ENCODE peak calls at places on chromosomes 7 and 10, in nine cellular contexts. One of them, this sample, is unnamed.

GRCh38 chr10:110512461-110513187 is 14.9 kb downstream of the DUSP5 start:
- DNase-seq in brain microvascular endothelial cell: peak
- DNase-seq in ascending aorta: no peak
- DNase-seq in glutamatergic neuron: no peak
- DNase-seq in gastrocnemius medialis: no peak
- DNase-seq in astrocyte of the spinal cord: peak
- DNase-seq in foreskin keratinocyte: peak
- DNase-seq in AG04450: peak
- DNase-seq in WTC11: no peak
- DNase-seq in this sample: no peak

GRCh38 chr7:46494026-46494425 is 573.0 kb upstream of the IGFBP3 start:
- DNase-seq in brain microvascular endothelial cell: peak
- DNase-seq in ascending aorta: no peak
- DNase-seq in glutamatergic neuron: no peak
- DNase-seq in gastrocnemius medialis: no peak
- DNase-seq in astrocyte of the spinal cord: peak
- DNase-seq in foreskin keratinocyte: peak
- DNase-seq in AG04450: peak
- DNase-seq in WTC11: no peak
- DNase-seq in this sample: no peak

GRCh38 chr7:2691223-2691818 is 3.3 kb downstream of the AMZ1 start:
- DNase-seq in brain microvascular endothelial cell: no peak
- DNase-seq in ascending aorta: no peak
- DNase-seq in glutamatergic neuron: no peak
- DNase-seq in gastrocnemius medialis: no peak
- DNase-seq in astrocyte of the spinal cord: no peak
- DNase-seq in foreskin keratinocyte: no peak
- DNase-seq in AG04450: no peak
- DNase-seq in WTC11: no peak
- DNase-seq in this sample: no peak

GRCh38 chr7:17913250-17913649 is 27.0 kb downstream of the SNX13 start:
- DNase-seq in brain microvascular endothelial cell: no peak
- DNase-seq in ascending aorta: no peak
- DNase-seq in glutamatergic neuron: no peak
- DNase-seq in gastrocnemius medialis: no peak
- DNase-seq in astrocyte of the spinal cord: no peak
- DNase-seq in foreskin keratinocyte: no peak
- DNase-seq in AG04450: no peak
- DNase-seq in WTC11: no peak
- DNase-seq in this sample: no peak

GRCh38 chr10:60139798-60140566 is 233.6 kb upstream of the CCDC6 start:
- DNase-seq in brain microvascular endothelial cell: peak
- DNase-seq in ascending aorta: no peak
- DNase-seq in glutamatergic neuron: no peak
- DNase-seq in gastrocnemius medialis: peak
- DNase-seq in astrocyte of the spinal cord: peak
- DNase-seq in foreskin keratinocyte: peak
- DNase-seq in AG04450: peak
- DNase-seq in WTC11: no peak
- DNase-seq in this sample: no peak

GRCh38 chr10:101079874-101080273 is 18.1 kb downstream of the KAZALD1 start:
- DNase-seq in brain microvascular endothelial cell: no peak
- DNase-seq in ascending aorta: no peak
- DNase-seq in glutamatergic neuron: no peak
- DNase-seq in gastrocnemius medialis: no peak
- DNase-seq in astrocyte of the spinal cord: no peak
- DNase-seq in foreskin keratinocyte: no peak
- DNase-seq in AG04450: no peak
- DNase-seq in WTC11: no peak
- DNase-seq in this sample: no peak

GRCh38 chr7:76108540-76109233 is 60.8 kb downstream of the MDH2 start:
- DNase-seq in brain microvascular endothelial cell: peak
- DNase-seq in ascending aorta: no peak
- DNase-seq in glutamatergic neuron: no peak
- DNase-seq in gastrocnemius medialis: peak
- DNase-seq in astrocyte of the spinal cord: peak
- DNase-seq in foreskin keratinocyte: no peak
- DNase-seq in AG04450: no peak
- DNase-seq in WTC11: no peak
- DNase-seq in this sample: no peak

GRCh38 chr7:102912742-102913141 is at the start of gene LRRC17:
- DNase-seq in brain microvascular endothelial cell: peak
- DNase-seq in ascending aorta: no peak
- DNase-seq in glutamatergic neuron: no peak
- DNase-seq in gastrocnemius medialis: no peak
- DNase-seq in astrocyte of the spinal cord: peak
- DNase-seq in foreskin keratinocyte: no peak
- DNase-seq in AG04450: peak
- DNase-seq in WTC11: no peak
- DNase-seq in this sample: peak

GRCh38 chr7:50369408-50370026 is 65.0 kb downstream of the IKZF1 start:
- DNase-seq in brain microvascular endothelial cell: no peak
- DNase-seq in ascending aorta: no peak
- DNase-seq in glutamatergic neuron: no peak
- DNase-seq in gastrocnemius medialis: no peak
- DNase-seq in astrocyte of the spinal cord: no peak
- DNase-seq in foreskin keratinocyte: no peak
- DNase-seq in AG04450: no peak
- DNase-seq in WTC11: no peak
- DNase-seq in this sample: no peak

GRCh38 chr7:109579876-109580275 is 1010.2 kb downstream of the DNAJB9 start:
- DNase-seq in brain microvascular endothelial cell: no peak
- DNase-seq in ascending aorta: no peak
- DNase-seq in glutamatergic neuron: no peak
- DNase-seq in gastrocnemius medialis: no peak
- DNase-seq in astrocyte of the spinal cord: no peak
- DNase-seq in foreskin keratinocyte: no peak
- DNase-seq in AG04450: no peak
- DNase-seq in WTC11: no peak
- DNase-seq in this sample: no peak

GRCh38 chr10:3719024-3719843 is 65.8 kb downstream of the KLF6 start:
- DNase-seq in brain microvascular endothelial cell: no peak
- DNase-seq in ascending aorta: no peak
- DNase-seq in glutamatergic neuron: no peak
- DNase-seq in gastrocnemius medialis: peak
- DNase-seq in astrocyte of the spinal cord: no peak
- DNase-seq in foreskin keratinocyte: peak
- DNase-seq in AG04450: no peak
- DNase-seq in WTC11: no peak
- DNase-seq in this sample: no peak

GRCh38 chr7:49112222-49112621 is 187.9 kb downstream of the CDC14C start:
- DNase-seq in brain microvascular endothelial cell: no peak
- DNase-seq in ascending aorta: no peak
- DNase-seq in glutamatergic neuron: no peak
- DNase-seq in gastrocnemius medialis: no peak
- DNase-seq in astrocyte of the spinal cord: no peak
- DNase-seq in foreskin keratinocyte: no peak
- DNase-seq in AG04450: no peak
- DNase-seq in WTC11: no peak
- DNase-seq in this sample: no peak

GRCh38 chr7:151434549-151434948 is 5.4 kb downstream of the CRYGN start:
- DNase-seq in brain microvascular endothelial cell: no peak
- DNase-seq in ascending aorta: no peak
- DNase-seq in glutamatergic neuron: no peak
- DNase-seq in gastrocnemius medialis: no peak
- DNase-seq in astrocyte of the spinal cord: no peak
- DNase-seq in foreskin keratinocyte: no peak
- DNase-seq in AG04450: no peak
- DNase-seq in WTC11: no peak
- DNase-seq in this sample: no peak

GRCh38 chr7:151433721-151434400 is 6.1 kb downstream of the CRYGN start:
- DNase-seq in brain microvascular endothelial cell: no peak
- DNase-seq in ascending aorta: no peak
- DNase-seq in glutamatergic neuron: no peak
- DNase-seq in gastrocnemius medialis: peak
- DNase-seq in astrocyte of the spinal cord: no peak
- DNase-seq in foreskin keratinocyte: no peak
- DNase-seq in AG04450: no peak
- DNase-seq in WTC11: no peak
- DNase-seq in this sample: no peak

GRCh38 chr7:151431281-151431767 is 8.6 kb downstream of the CRYGN start:
- DNase-seq in brain microvascular endothelial cell: no peak
- DNase-seq in ascending aorta: no peak
- DNase-seq in glutamatergic neuron: no peak
- DNase-seq in gastrocnemius medialis: no peak
- DNase-seq in astrocyte of the spinal cord: no peak
- DNase-seq in foreskin keratinocyte: no peak
- DNase-seq in AG04450: no peak
- DNase-seq in WTC11: no peak
- DNase-seq in this sample: no peak

GRCh38 chr7:151431768-151432311 is 8.1 kb downstream of the CRYGN start:
- DNase-seq in brain microvascular endothelial cell: no peak
- DNase-seq in ascending aorta: no peak
- DNase-seq in glutamatergic neuron: no peak
- DNase-seq in gastrocnemius medialis: no peak
- DNase-seq in astrocyte of the spinal cord: no peak
- DNase-seq in foreskin keratinocyte: no peak
- DNase-seq in AG04450: no peak
- DNase-seq in WTC11: no peak
- DNase-seq in this sample: no peak

GRCh38 chr7:151432658-151433521 is 7.1 kb downstream of the CRYGN start:
- DNase-seq in brain microvascular endothelial cell: no peak
- DNase-seq in ascending aorta: no peak
- DNase-seq in glutamatergic neuron: no peak
- DNase-seq in gastrocnemius medialis: peak
- DNase-seq in astrocyte of the spinal cord: no peak
- DNase-seq in foreskin keratinocyte: peak
- DNase-seq in AG04450: no peak
- DNase-seq in WTC11: no peak
- DNase-seq in this sample: no peak
- TF ChIP-seq CTCF in brain microvascular endothelial cell: peak
- TF ChIP-seq CTCF in ascending aorta: no peak
- TF ChIP-seq CTCF in glutamatergic neuron: peak
- TF ChIP-seq CTCF in gastrocnemius medialis: no peak
- TF ChIP-seq CTCF in astrocyte of the spinal cord: peak
- TF ChIP-seq CTCF in foreskin keratinocyte: peak
- TF ChIP-seq CTCF in AG04450: peak
- TF ChIP-seq CTCF in WTC11: peak
- TF ChIP-seq CTCF in this sample: no peak

DNA sequence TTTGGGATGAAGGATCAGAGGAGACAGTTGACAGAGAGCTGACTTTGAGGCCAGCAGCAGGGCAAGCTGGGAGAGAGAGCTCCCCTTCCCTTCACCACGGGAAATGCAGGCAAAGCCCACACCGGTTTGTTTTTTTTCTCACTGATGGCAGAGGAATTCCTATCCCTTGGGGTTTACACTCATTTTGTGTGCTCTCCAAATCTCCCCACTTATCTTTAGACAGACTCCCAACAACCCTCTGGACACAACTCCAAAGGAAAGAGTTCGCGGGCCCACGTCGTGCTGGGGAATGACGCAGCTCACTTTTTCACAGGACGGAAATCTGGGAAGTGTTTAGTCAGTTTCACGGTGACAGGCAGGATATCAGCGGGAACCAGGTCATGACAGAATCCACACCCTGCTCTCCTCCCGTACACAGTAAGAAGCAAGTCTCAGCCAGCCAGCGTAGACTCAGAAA is 68.3 kb upstream of the FAM171A1 start:
- DNase-seq in brain microvascular endothelial cell: peak
- DNase-seq in ascending aorta: no peak
- DNase-seq in glutamatergic neuron: no peak
- DNase-seq in gastrocnemius medialis: no peak
- DNase-seq in astrocyte of the spinal cord: peak
- DNase-seq in foreskin keratinocyte: peak
- DNase-seq in AG04450: no peak
- DNase-seq in WTC11: peak
- DNase-seq in this sample: no peak
- TF ChIP-seq CTCF in brain microvascular endothelial cell: peak
- TF ChIP-seq CTCF in ascending aorta: peak
- TF ChIP-seq CTCF in glutamatergic neuron: no peak
- TF ChIP-seq CTCF in gastrocnemius medialis: no peak
- TF ChIP-seq CTCF in astrocyte of the spinal cord: peak
- TF ChIP-seq CTCF in foreskin keratinocyte: peak
- TF ChIP-seq CTCF in AG04450: peak
- TF ChIP-seq CTCF in WTC11: no peak
- TF ChIP-seq CTCF in this sample: peak

GRCh38 chr7:140525741-140526140 is 46.4 kb upstream of the MKRN1 start:
- DNase-seq in brain microvascular endothelial cell: no peak
- DNase-seq in ascending aorta: no peak
- DNase-seq in glutamatergic neuron: no peak
- DNase-seq in gastrocnemius medialis: no peak
- DNase-seq in astrocyte of the spinal cord: peak
- DNase-seq in foreskin keratinocyte: peak
- DNase-seq in AG04450: no peak
- DNase-seq in WTC11: no peak
- DNase-seq in this sample: no peak
- TF ChIP-seq CTCF in brain microvascular endothelial cell: no peak
- TF ChIP-seq CTCF in ascending aorta: no peak
- TF ChIP-seq CTCF in glutamatergic neuron: no peak
- TF ChIP-seq CTCF in gastrocnemius medialis: no peak
- TF ChIP-seq CTCF in astrocyte of the spinal cord: no peak
- TF ChIP-seq CTCF in foreskin keratinocyte: no peak
- TF ChIP-seq CTCF in AG04450: no peak
- TF ChIP-seq CTCF in WTC11: no peak
- TF ChIP-seq CTCF in this sample: no peak

GRCh38 chr10:77086081-77086480 is 551.5 kb downstream of the KCNMA1 start:
- DNase-seq in brain microvascular endothelial cell: no peak
- DNase-seq in ascending aorta: no peak
- DNase-seq in glutamatergic neuron: no peak
- DNase-seq in gastrocnemius medialis: no peak
- DNase-seq in astrocyte of the spinal cord: no peak
- DNase-seq in foreskin keratinocyte: peak
- DNase-seq in AG04450: no peak
- DNase-seq in WTC11: no peak
- DNase-seq in this sample: no peak

GRCh38 chr10:77093126-77093525 is 544.5 kb downstream of the KCNMA1 start:
- DNase-seq in brain microvascular endothelial cell: no peak
- DNase-seq in ascending aorta: no peak
- DNase-seq in glutamatergic neuron: no peak
- DNase-seq in gastrocnemius medialis: no peak
- DNase-seq in astrocyte of the spinal cord: no peak
- DNase-seq in foreskin keratinocyte: no peak
- DNase-seq in AG04450: no peak
- DNase-seq in WTC11: no peak
- DNase-seq in this sample: no peak

GRCh38 chr10:77090381-77091356 is 546.9 kb downstream of the KCNMA1 start:
- DNase-seq in brain microvascular endothelial cell: peak
- DNase-seq in ascending aorta: no peak
- DNase-seq in glutamatergic neuron: peak
- DNase-seq in gastrocnemius medialis: no peak
- DNase-seq in astrocyte of the spinal cord: no peak
- DNase-seq in foreskin keratinocyte: no peak
- DNase-seq in AG04450: no peak
- DNase-seq in WTC11: no peak
- DNase-seq in this sample: no peak

GRCh38 chr10:77087406-77087805 is 550.2 kb downstream of the KCNMA1 start:
- DNase-seq in brain microvascular endothelial cell: peak
- DNase-seq in ascending aorta: no peak
- DNase-seq in glutamatergic neuron: no peak
- DNase-seq in gastrocnemius medialis: no peak
- DNase-seq in astrocyte of the spinal cord: peak
- DNase-seq in foreskin keratinocyte: peak
- DNase-seq in AG04450: no peak
- DNase-seq in WTC11: no peak
- DNase-seq in this sample: no peak

DNA sequence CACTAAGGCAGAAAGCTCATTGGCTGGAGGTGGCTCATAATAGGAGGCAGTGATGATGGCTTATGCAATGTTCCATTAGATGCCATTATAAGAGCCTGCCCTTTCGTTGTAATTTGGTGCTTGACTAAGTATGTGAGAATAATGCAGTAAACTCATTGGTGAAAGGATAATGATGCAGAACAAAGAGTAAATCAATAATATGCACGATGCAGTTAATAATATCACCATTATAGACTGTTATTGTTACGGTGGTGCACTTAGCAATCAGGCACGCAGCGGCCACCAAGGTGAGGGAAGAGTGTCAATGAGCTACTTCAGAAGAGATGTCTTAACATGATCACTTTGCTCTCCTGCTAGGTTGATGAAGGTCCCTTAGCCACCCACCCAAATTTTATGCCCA is 545.9 kb downstream of the KCNMA1 start:
- DNase-seq in brain microvascular endothelial cell: no peak
- DNase-seq in ascending aorta: no peak
- DNase-seq in glutamatergic neuron: no peak
- DNase-seq in gastrocnemius medialis: no peak
- DNase-seq in astrocyte of the spinal cord: no peak
- DNase-seq in foreskin keratinocyte: no peak
- DNase-seq in AG04450: no peak
- DNase-seq in WTC11: no peak
- DNase-seq in this sample: no peak
- TF ChIP-seq CTCF in brain microvascular endothelial cell: no peak
- TF ChIP-seq CTCF in ascending aorta: no peak
- TF ChIP-seq CTCF in glutamatergic neuron: no peak
- TF ChIP-seq CTCF in gastrocnemius medialis: no peak
- TF ChIP-seq CTCF in astrocyte of the spinal cord: no peak
- TF ChIP-seq CTCF in foreskin keratinocyte: no peak
- TF ChIP-seq CTCF in AG04450: no peak
- TF ChIP-seq CTCF in WTC11: no peak
- TF ChIP-seq CTCF in this sample: no peak

This sample was measured in neural crest cell.